ENCODE peak calls at places on chromosome 21, in four cellular contexts. A is CD4-positive, alpha-beta memory T cell; L is upper lobe of right lung; V is lower lobe of right lung. F is an unnamed sample.

GRCh38 chr21:36791695-36792451 is 93.0 kb downstream of the SIM2 start:
- DNase-seq in A (no peak), L (no peak), V (no peak), F (no peak)

GRCh38 chr21:36964832-36965719 is 1.4 kb downstream of the HLCS start:
- DNase-seq in A (no peak), L (no peak), V (no peak), F (no peak)

GRCh38 chr21:46667735-46668380 is 32.4 kb downstream of the PRMT2 start:
- DNase-seq in A (no peak), L (no peak), V (no peak), F (peak)

GRCh38 chr21:35994605-35995004 is 65.7 kb downstream of the SETD4 start:
- DNase-seq in A (no peak), L (no peak), V (no peak), F (no peak)

GRCh38 chr21:26177741-26178452 is 7.3 kb upstream of the APP start:
- DNase-seq in A (no peak), L (no peak), V (no peak), F (no peak)

GRCh38 chr21:28738305-28738704 is 254.4 kb downstream of the LTN1 start:
- DNase-seq in A (no peak), L (no peak), V (no peak), F (no peak)

GRCh38 chr21:31557956-31558838 is 101.3 kb upstream of the SOD1 start:
- DNase-seq in A (peak), L (peak), V (no peak), F (no peak)

GRCh38 chr21:37593015-37593414 is 226.4 kb downstream of the DYRK1A start:
- DNase-seq in A (no peak), L (no peak), V (no peak), F (no peak)

GRCh38 chr21:34647552-34647951 is 21.2 kb upstream of the CLIC6 start:
- DNase-seq in A (no peak), L (no peak), V (no peak), F (no peak)

GRCh38 chr21:46159841-46160562 is 4.6 kb upstream of the FTCD start:
- DNase-seq in A (no peak), L (no peak), V (peak), F (peak)

GRCh38 chr21:26572668-26573381 is at the start of gene CYYR1:
- DNase-seq in A (no peak), L (peak), V (peak), F (peak)

GRCh38 chr21:45894107-45894810 is 87.3 kb upstream of the COL6A1 start:
- DNase-seq in A (no peak), L (no peak), V (peak), F (no peak)

GRCh38 chr21:45914321-45914845 is 67.2 kb upstream of the COL6A1 start:
- DNase-seq in A (no peak), L (no peak), V (no peak), F (peak)

GRCh38 chr21:42188663-42189062 is 30.3 kb upstream of the ABCG1 start:
- DNase-seq in A (no peak), L (no peak), V (no peak), F (no peak)

GRCh38 chr21:42187976-42188653 is 30.8 kb upstream of the ABCG1 start:
- DNase-seq in A (peak), L (no peak), V (peak), F (no peak)

GRCh38 chr21:42190492-42190875 is 28.5 kb upstream of the ABCG1 start:
- DNase-seq in A (no peak), L (no peak), V (no peak), F (no peak)

GRCh38 chr21:42191064-42191463 is 27.9 kb upstream of the ABCG1 start:
- DNase-seq in A (no peak), L (no peak), V (no peak), F (no peak)

GRCh38 chr21:42189860-42190491 is 29.0 kb upstream of the ABCG1 start:
- DNase-seq in A (no peak), L (no peak), V (no peak), F (no peak)
- H3K4me3 ChIP-seq in A (no peak), L (no peak), V (no peak), F (no peak)

GRCh38 chr21:33030633-33031032 is 4.9 kb downstream of the OLIG2 start:
- DNase-seq in A (no peak), L (no peak), V (no peak), F (no peak)
- H3K27ac ChIP-seq in A (no peak), L (no peak), V (no peak), F (no peak)

GRCh38 chr21:39602793-39603192 is 9.9 kb upstream of the B3GALT5 start:
- DNase-seq in A (no peak), L (no peak), V (no peak), F (no peak)
- H3K4me3 ChIP-seq in A (no peak), L (no peak), V (no peak), F (no peak)

GRCh38 chr21:42461185-42461520 is 34.9 kb downstream of the RSPH1 start:
- DNase-seq in A (no peak), L (no peak), V (no peak), F (no peak)

GRCh38 chr21:42459583-42460215 is 36.3 kb downstream of the RSPH1 start:
- DNase-seq in A (no peak), L (no peak), V (no peak), F (no peak)

GRCh38 chr21:42460391-42461184 is 35.4 kb downstream of the RSPH1 start:
- DNase-seq in A (peak), L (no peak), V (no peak), F (peak)

GRCh38 chr21:42463861-42464515 is 32.0 kb downstream of the RSPH1 start:
- DNase-seq in A (peak), L (no peak), V (peak), F (peak)

DNA sequence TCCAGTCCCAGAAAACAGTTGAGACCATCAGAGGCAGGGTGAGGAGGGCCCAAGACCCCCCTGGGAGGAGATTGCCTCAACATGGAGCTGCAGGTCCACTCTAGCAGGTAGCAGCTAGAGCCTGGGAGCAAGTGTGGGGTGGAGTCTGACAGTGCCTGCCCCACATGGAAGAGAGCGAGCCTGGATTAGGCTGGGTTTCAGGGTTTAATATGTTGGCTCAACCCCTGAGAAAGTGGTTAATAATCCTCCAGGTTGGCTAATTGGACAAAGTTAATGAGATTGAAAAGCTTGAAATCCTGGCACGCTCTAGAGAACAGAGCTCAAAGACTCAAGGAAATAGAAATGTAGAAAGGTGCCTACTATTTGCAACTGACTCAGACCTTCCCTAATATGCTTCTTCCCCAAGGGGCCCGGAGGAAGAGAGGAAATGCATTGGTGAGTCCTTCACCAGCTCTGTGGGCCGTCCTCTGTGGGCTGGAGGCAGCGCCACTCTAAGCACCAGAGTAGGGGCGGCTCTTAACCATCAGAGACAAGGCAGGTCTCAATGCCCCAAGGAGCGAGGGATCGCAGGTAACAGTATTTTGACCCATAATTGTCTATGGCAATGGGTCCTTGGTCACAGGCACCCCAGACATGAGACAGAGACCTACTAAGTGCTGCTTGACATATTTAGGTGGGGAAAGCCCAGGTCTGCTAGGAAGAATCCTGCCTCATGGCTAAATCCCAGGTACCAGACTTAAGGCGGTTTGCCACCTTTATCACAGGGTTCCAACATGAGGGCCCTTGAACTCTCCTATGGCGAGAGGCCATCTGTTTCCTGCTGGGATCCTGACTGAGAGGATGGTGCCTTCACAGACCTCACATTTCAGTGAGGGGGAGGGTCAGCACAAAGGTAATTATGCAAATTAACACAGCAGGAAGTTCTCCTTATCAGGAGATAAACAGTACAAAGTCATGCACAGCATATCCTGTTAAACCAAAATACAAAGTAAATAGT is 33.8 kb downstream of the RSPH1 start:
- DNase-seq in A (no peak), L (no peak), V (no peak), F (peak)
- H3K27ac ChIP-seq in A (no peak), L (peak), V (no peak), F (peak)

DNA sequence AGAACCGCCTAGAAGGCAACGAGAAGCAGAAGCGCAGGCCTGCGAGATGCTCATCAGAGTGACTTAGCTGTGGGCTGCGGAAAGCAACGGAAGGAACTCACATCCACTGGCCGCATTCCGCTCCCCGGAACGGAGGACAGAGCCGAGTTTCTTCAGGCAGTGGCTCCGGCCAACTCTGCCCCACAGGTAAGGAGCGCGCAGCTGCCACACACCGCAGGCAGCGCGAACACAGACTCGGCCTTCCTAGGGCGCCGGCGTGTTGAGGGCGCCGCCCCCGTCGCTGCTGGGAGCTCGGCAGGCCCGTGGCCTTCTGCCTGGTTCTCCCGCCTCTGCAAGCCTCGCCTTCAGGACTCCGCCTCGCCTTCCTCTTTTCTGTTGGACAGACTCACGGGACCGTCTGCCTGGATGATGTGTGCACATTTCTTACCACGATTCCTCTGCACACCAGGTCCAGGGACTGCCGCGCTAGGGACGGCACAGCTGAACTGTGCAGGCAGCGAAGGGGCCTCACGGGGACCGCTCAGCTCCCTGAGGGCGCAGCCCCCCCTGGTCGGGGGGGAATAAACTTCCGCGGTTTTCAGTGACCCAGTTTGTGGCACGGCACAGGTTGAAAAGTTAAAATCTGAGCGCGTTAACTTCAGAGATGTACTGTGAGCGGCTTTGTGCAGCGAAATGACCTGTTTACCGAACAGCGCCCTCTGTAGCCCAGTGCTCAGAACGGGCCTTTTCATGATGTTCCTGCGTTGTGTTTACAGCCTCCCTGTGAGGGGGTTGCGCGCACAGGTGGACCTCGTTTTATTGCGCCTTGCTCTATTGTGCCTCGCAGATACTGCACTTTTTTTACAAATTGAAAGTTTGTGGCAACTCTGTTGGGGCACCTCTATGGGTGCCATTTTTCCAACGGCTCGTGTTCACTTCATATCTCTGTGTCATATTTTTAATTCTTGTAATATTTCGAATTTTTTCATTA is 15.8 kb downstream of the TCP10L start:
- DNase-seq in A (peak), L (peak), V (peak), F (peak)
- H3K4me3 ChIP-seq in A (peak), L (peak), V (peak), F (peak)

GRCh38 chr21:41865002-41865777 is 14.0 kb downstream of the PRDM15 start:
- DNase-seq in A (no peak), L (peak), V (no peak), F (no peak)
- H3K27ac ChIP-seq in A (no peak), L (no peak), V (no peak), F (no peak)

GRCh38 chr21:15060776-15061175 is 4.0 kb downstream of the NRIP1 start:
- DNase-seq in A (no peak), L (no peak), V (no peak), F (no peak)
- H3K4me3 ChIP-seq in A (no peak), L (no peak), V (no peak), F (peak)

F was measured in kidney.